ENCODE peak calls at places on chromosomes 5 and 9, in seven cellular contexts. S is activated effector memory CD4-positive, alpha-beta T cell treated with anti-CD3 and anti-CD28 coated beads, Interleukin-2, amount 50 U/mL, for 16 hours; N is non-pigmented ciliary epithelial cell; D is keratinocyte; C is neural progenitor cell; F is activated CD8-positive, alpha-beta memory T cell treated with anti-CD3 and anti-CD28 coated beads, Interleukin-2, amount 50 U/mL, for 4 hours; Z is NCI-H1105. R is an unnamed sample.

GRCh38 chr5:143105216-143105905 is 298.1 kb downstream of the NR3C1 start:
- DNase-seq in S (peak), N (no peak), D (peak), C (no peak), F (no peak), Z (no peak), R (no peak)

GRCh38 chr9:77015291-77016048 is 4.0 kb upstream of the FOXB2 start:
- DNase-seq in S (no peak), N (no peak), D (no peak), C (peak), F (no peak), Z (peak), R (no peak)

GRCh38 chr5:92019376-92019990 is 636.4 kb upstream of the ARRDC3 start:
- DNase-seq in S (no peak), N (peak), D (no peak), C (no peak), F (no peak), Z (no peak), R (no peak)

GRCh38 chr5:56291058-56291404 is 57.9 kb upstream of the ANKRD55 start:
- DNase-seq in S (no peak), N (no peak), D (no peak), C (no peak), F (no peak), Z (no peak), R (no peak)

GRCh38 chr5:3736466-3736865 is 140.8 kb downstream of the IRX1 start:
- DNase-seq in S (no peak), N (no peak), D (no peak), C (no peak), F (no peak), Z (no peak), R (no peak)

GRCh38 chr5:119022017-119022745 is 33.8 kb upstream of the DTWD2 start:
- DNase-seq in S (no peak), N (peak), D (no peak), C (peak), F (no peak), Z (no peak), R (no peak)

GRCh38 chr9:8916771-8917170 is 1117.2 kb upstream of the DMAC1 start:
- DNase-seq in S (no peak), N (no peak), D (no peak), C (no peak), F (no peak), Z (no peak), R (no peak)

GRCh38 chr5:122653087-122654017 is 121.5 kb upstream of the SNX2 start:
- DNase-seq in S (no peak), N (peak), D (no peak), C (no peak), F (no peak), Z (no peak), R (no peak)

GRCh38 chr5:159175547-159175946 is 33.8 kb downstream of the RNF145 start:
- DNase-seq in S (no peak), N (no peak), D (no peak), C (no peak), F (no peak), Z (no peak), R (no peak)

GRCh38 chr9:95311956-95312355 is 5.6 kb downstream of the FANCC start:
- DNase-seq in S (no peak), N (no peak), D (no peak), C (no peak), F (no peak), Z (no peak), R (no peak)

GRCh38 chr9:113632776-113633590 is 169.5 kb downstream of the RGS3 start:
- DNase-seq in S (peak), N (no peak), D (no peak), C (no peak), F (no peak), Z (no peak), R (no peak)

GRCh38 chr9:124696101-124696500 is 75.0 kb downstream of the NR6A1 start:
- DNase-seq in S (no peak), N (peak), D (no peak), C (peak), F (no peak), Z (no peak), R (no peak)

GRCh38 chr5:106321242-106321641 is 1349.5 kb downstream of the EFNA5 start:
- DNase-seq in S (no peak), N (no peak), D (no peak), C (no peak), F (no peak), Z (no peak), R (no peak)

GRCh38 chr5:80957031-80957761 is 3.0 kb upstream of the RASGRF2 start:
- DNase-seq in S (no peak), N (no peak), D (no peak), C (no peak), F (no peak), Z (peak), R (no peak)

GRCh38 chr5:99900302-99900811 is 634.8 kb upstream of the FAM174A start:
- DNase-seq in S (no peak), N (peak), D (peak), C (no peak), F (no peak), Z (no peak), R (no peak)

GRCh38 chr9:118446962-118447490 is 742.8 kb downstream of the TLR4 start:
- DNase-seq in S (no peak), N (no peak), D (no peak), C (no peak), F (no peak), Z (no peak), R (no peak)

GRCh38 chr9:127567119-127567897 is 44.8 kb upstream of the STXBP1 start:
- DNase-seq in S (no peak), N (no peak), D (no peak), C (peak), F (no peak), Z (no peak), R (peak)

GRCh38 chr9:72485821-72486605 is 35.4 kb upstream of the TMC1 start:
- DNase-seq in S (no peak), N (peak), D (no peak), C (peak), F (no peak), Z (no peak), R (no peak)

GRCh38 chr5:99020698-99021048 is 91.9 kb upstream of the CHD1 start:
- DNase-seq in S (no peak), N (no peak), D (no peak), C (no peak), F (no peak), Z (no peak), R (no peak)

GRCh38 chr9:129374651-129375050 is 196.6 kb upstream of the IER5L start:
- DNase-seq in S (no peak), N (no peak), D (no peak), C (no peak), F (no peak), Z (no peak), R (no peak)

GRCh38 chr5:137370511-137371071 is 128.5 kb downstream of the SPOCK1 start:
- DNase-seq in S (no peak), N (no peak), D (no peak), C (no peak), F (no peak), Z (no peak), R (no peak)

GRCh38 chr9:95265960-95266359 is 51.5 kb downstream of the FANCC start:
- DNase-seq in S (no peak), N (no peak), D (no peak), C (no peak), F (no peak), Z (no peak), R (no peak)

GRCh38 chr5:67997148-67997547 is 218.4 kb upstream of the PIK3R1 start:
- DNase-seq in S (no peak), N (no peak), D (no peak), C (no peak), F (no peak), Z (no peak), R (no peak)

GRCh38 chr5:151682751-151683331 is 3.9 kb downstream of the SPARC start:
- DNase-seq in S (no peak), N (no peak), D (no peak), C (no peak), F (no peak), Z (no peak), R (no peak)

GRCh38 chr5:153562189-153562588 is 71.7 kb downstream of the GRIA1 start:
- DNase-seq in S (no peak), N (no peak), D (no peak), C (no peak), F (no peak), Z (no peak), R (no peak)

GRCh38 chr5:165631235-165631634 is 2125.8 kb downstream of the MAT2B start:
- DNase-seq in S (no peak), N (no peak), D (no peak), C (no peak), F (no peak), Z (no peak), R (no peak)

GRCh38 chr5:160105686-160106085 is 13.6 kb downstream of the PWWP2A start:
- DNase-seq in S (no peak), N (no peak), D (no peak), C (no peak), F (no peak), Z (no peak), R (no peak)

GRCh38 chr9:137325124-137325523 is 23.1 kb upstream of the NRARP start:
- DNase-seq in S (no peak), N (no peak), D (no peak), C (no peak), F (no peak), Z (no peak), R (no peak)

GRCh38 chr9:37243588-37244345 is 123.4 kb downstream of the ZCCHC7 start:
- DNase-seq in S (no peak), N (no peak), D (no peak), C (no peak), F (no peak), Z (no peak), R (no peak)

GRCh38 chr9:132541966-132542830 is 40.2 kb upstream of the BARHL1 start:
- DNase-seq in S (no peak), N (no peak), D (no peak), C (peak), F (no peak), Z (no peak), R (no peak)

GRCh38 chr5:157178961-157179360 is 1.7 kb upstream of the ITK start:
- DNase-seq in S (no peak), N (no peak), D (no peak), C (no peak), F (no peak), Z (no peak), R (no peak)

GRCh38 chr5:38426986-38427950 is 129.2 kb downstream of the LIFR start:
- DNase-seq in S (no peak), N (no peak), D (peak), C (no peak), F (no peak), Z (no peak), R (no peak)

R was measured in lung.